ENCODE peak calls at places on chromosomes 1 and 21, in ten cellular contexts. N is stimulated activated CD8-positive, alpha-beta memory T cell treated with anti-CD3 and anti-CD28 coated beads, Interleukin-15, amount 100 ng/mL, for 24 hours; L is stromal cell of bone marrow; K is astrocyte of the hippocampus; H is stimulated activated naive CD8-positive, alpha-beta T cell treated with anti-CD3 and anti-CD28 coated beads, Interleukin-15, amount 100 ng/mL, for 72 hours; Y is cardiac muscle cell; O is BE2C; V is GM03348; A is naive thymus-derived CD8-positive, alpha-beta T cell; D is fibroblast of pulmonary artery. E is an unnamed sample.

GRCh38 chr1:15411593-15412487 is 2.2 kb downstream of the EFHD2 start:
- DNase-seq in N (no peak), L (no peak), K (no peak), H (peak; percentile 35), Y (peak; percentile 40), O (no peak), V (no peak), A (no peak), D (peak; percentile 22), E (no peak)

GRCh38 chr1:198258491-198258890 is 101.7 kb downstream of the NEK7 start:
- DNase-seq in N (no peak), L (peak; percentile 41), K (no peak), H (no peak), Y (peak; percentile 65), O (no peak), V (peak; percentile 41), A (no peak), D (peak; percentile 70), E (peak; percentile 53)

GRCh38 chr1:206708058-206708457 is 23.4 kb downstream of the MAPKAPK2 start:
- DNase-seq in N (no peak), L (no peak), K (no peak), H (no peak), Y (no peak), O (no peak), V (no peak), A (no peak), D (no peak), E (no peak)

GRCh38 chr1:216310776-216311175 is 112.5 kb downstream of the USH2A start:
- DNase-seq in N (no peak), L (peak; percentile 3), K (peak; percentile 60), H (no peak), Y (peak; percentile 73), O (peak; percentile 75), V (peak; percentile 3), A (no peak), D (peak; percentile 65), E (no peak)

GRCh38 chr21:42757826-42758655 is 104.6 kb downstream of the PDE9A start:
- DNase-seq in N (no peak), L (no peak), K (no peak), H (no peak), Y (no peak), O (no peak), V (no peak), A (no peak), D (no peak), E (no peak)

GRCh38 chr1:227789042-227789880 is 26.2 kb upstream of the PRSS38 start:
- DNase-seq in N (no peak), L (no peak), K (peak; percentile 40), H (peak; percentile 10), Y (no peak), O (peak; percentile 41), V (peak; percentile 31), A (no peak), D (no peak), E (no peak)

GRCh38 chr1:227926216-227926791 is 21.4 kb downstream of the WNT9A start:
- DNase-seq in N (no peak), L (no peak), K (no peak), H (no peak), Y (no peak), O (peak; percentile 9), V (no peak), A (no peak), D (no peak), E (no peak)

GRCh38 chr1:222334026-222334680 is 213.8 kb downstream of the HHIPL2 start:
- DNase-seq in N (no peak), L (no peak), K (peak; percentile 68), H (no peak), Y (peak; percentile 15), O (no peak), V (peak; percentile 11), A (no peak), D (no peak), E (peak; percentile 43)

GRCh38 chr21:35206141-35207125 is 157.3 kb upstream of the RUNX1 start:
- DNase-seq in N (no peak), L (no peak), K (no peak), H (no peak), Y (no peak), O (no peak), V (no peak), A (no peak), D (no peak), E (no peak)

GRCh38 chr1:9784508-9785133 is 39.1 kb downstream of the CLSTN1 start:
- DNase-seq in N (no peak), L (no peak), K (peak; percentile 76), H (peak; percentile 51), Y (peak; percentile 70), O (peak; percentile 39), V (peak; percentile 42), A (peak; percentile 51), D (peak; percentile 75), E (peak; percentile 43)

GRCh38 chr1:230464618-230465017 is 38.5 kb upstream of the PGBD5 start:
- DNase-seq in N (no peak), L (no peak), K (peak; percentile 1), H (no peak), Y (no peak), O (no peak), V (no peak), A (no peak), D (no peak), E (no peak)

GRCh38 chr1:151265446-151266236 is 11.1 kb downstream of the PSMD4 start:
- DNase-seq in N (no peak), L (no peak), K (no peak), H (no peak), Y (no peak), O (no peak), V (no peak), A (no peak), D (no peak), E (no peak)

GRCh38 chr1:1422465-1423244 is 1.6 kb upstream of the ANKRD65 start:
- DNase-seq in N (no peak), L (no peak), K (peak; percentile 69), H (no peak), Y (no peak), O (no peak), V (no peak), A (no peak), D (no peak), E (no peak)

GRCh38 chr1:213600879-213601278 is 386.9 kb upstream of the PROX1 start:
- DNase-seq in N (no peak), L (no peak), K (no peak), H (no peak), Y (no peak), O (no peak), V (no peak), A (no peak), D (no peak), E (no peak)

GRCh38 chr1:172935062-172935592 is 115.6 kb downstream of the TNFSF18 start:
- DNase-seq in N (no peak), L (no peak), K (no peak), H (no peak), Y (peak; percentile 38), O (no peak), V (no peak), A (no peak), D (peak; percentile 72), E (no peak)

GRCh38 chr1:116724765-116725375 is 29.4 kb upstream of the CD2 start:
- DNase-seq in N (peak; percentile 45), L (peak; percentile 43), K (peak; percentile 75), H (peak; percentile 77), Y (peak; percentile 72), O (peak; percentile 73), V (peak; percentile 67), A (peak; percentile 71), D (peak; percentile 77), E (peak; percentile 43)

GRCh38 chr1:181497870-181498269 is 14.6 kb downstream of the CACNA1E start:
- DNase-seq in N (no peak), L (no peak), K (no peak), H (no peak), Y (no peak), O (no peak), V (no peak), A (no peak), D (no peak), E (no peak)